ENCODE peak calls at places on chromosomes 3 and 15, in ten cellular contexts. V, I, Y, L, M, W, U, T, N and C are unnamed samples.

GRCh38 chr15:47917881-47918280 is 200.6 kb downstream of the SEMA6D start:
- DNase-seq in V (no peak), I (no peak), Y (no peak), L (no peak), M (no peak), W (no peak), U (no peak), T (no peak), N (no peak), C (no peak)

GRCh38 chr15:74430510-74430951 is 3.2 kb downstream of the SEMA7A start:
- DNase-seq in V (no peak), I (no peak), Y (no peak), L (no peak), M (peak), W (no peak), U (no peak), T (no peak), N (no peak), C (no peak)

GRCh38 chr3:36206936-36207620 is 173.2 kb upstream of the STAC start:
- DNase-seq in V (no peak), I (no peak), Y (no peak), L (no peak), M (no peak), W (no peak), U (no peak), T (no peak), N (no peak), C (no peak)

GRCh38 chr3:106425021-106425420 is 556.2 kb upstream of the CBLB start:
- DNase-seq in V (no peak), I (no peak), Y (peak), L (no peak), M (no peak), W (no peak), U (no peak), T (no peak), N (no peak), C (peak)

GRCh38 chr3:132596816-132597433 is at the start of gene ACKR4:
- DNase-seq in V (no peak), I (peak), Y (no peak), L (no peak), M (no peak), W (no peak), U (no peak), T (peak), N (no peak), C (no peak)

GRCh38 chr3:46705751-46706572 is 4.8 kb downstream of the TMIE start:
- DNase-seq in V (peak), I (peak), Y (peak), L (no peak), M (peak), W (peak), U (no peak), T (no peak), N (no peak), C (peak)

GRCh38 chr3:65907232-65908130 is 131.2 kb downstream of the MAGI1 start:
- DNase-seq in V (no peak), I (no peak), Y (no peak), L (no peak), M (no peak), W (peak), U (no peak), T (no peak), N (no peak), C (no peak)

GRCh38 chr3:30779686-30780287 is 114.7 kb downstream of the GADL1 start:
- DNase-seq in V (peak), I (peak), Y (peak), L (peak), M (no peak), W (peak), U (no peak), T (peak), N (no peak), C (no peak)

GRCh38 chr3:39783730-39784129 is 25.7 kb upstream of the MYRIP start:
- DNase-seq in V (no peak), I (no peak), Y (no peak), L (no peak), M (no peak), W (no peak), U (no peak), T (no peak), N (no peak), C (no peak)

GRCh38 chr3:71551286-71551919 is 32.1 kb downstream of the FOXP1 start:
- DNase-seq in V (peak), I (peak), Y (peak), L (no peak), M (no peak), W (no peak), U (no peak), T (no peak), N (no peak), C (peak)

GRCh38 chr15:81253846-81254245 is 57.2 kb downstream of the IL16 start:
- DNase-seq in V (no peak), I (no peak), Y (no peak), L (no peak), M (no peak), W (no peak), U (no peak), T (no peak), N (no peak), C (no peak)

GRCh38 chr3:184241447-184242296 is 7.1 kb downstream of the ALG3 start:
- DNase-seq in V (no peak), I (peak), Y (peak), L (no peak), M (peak), W (peak), U (no peak), T (peak), N (no peak), C (no peak)

GRCh38 chr15:96619171-96619570 is 288.7 kb downstream of the NR2F2 start:
- DNase-seq in V (no peak), I (no peak), Y (no peak), L (no peak), M (no peak), W (peak), U (no peak), T (no peak), N (no peak), C (no peak)

GRCh38 chr15:57146394-57147140 is 228.1 kb downstream of the TCF12 start:
- DNase-seq in V (peak), I (peak), Y (peak), L (peak), M (no peak), W (no peak), U (no peak), T (peak), N (no peak), C (peak)

GRCh38 chr15:83659011-83659811 is 5.3 kb downstream of the ADAMTSL3 start:
- DNase-seq in V (no peak), I (no peak), Y (no peak), L (no peak), M (peak), W (no peak), U (peak), T (no peak), N (no peak), C (no peak)

GRCh38 chr15:59074607-59075006 is 30.3 kb upstream of the CCNB2 start:
- DNase-seq in V (no peak), I (no peak), Y (no peak), L (no peak), M (no peak), W (no peak), U (no peak), T (no peak), N (no peak), C (no peak)

GRCh38 chr15:97652700-97653167 is 307.8 kb upstream of the ARRDC4 start:
- DNase-seq in V (no peak), I (peak), Y (no peak), L (no peak), M (peak), W (peak), U (peak), T (no peak), N (no peak), C (no peak)

GRCh38 chr15:78988361-78988911 is 43.6 kb upstream of the CTSH start:
- DNase-seq in V (peak), I (peak), Y (peak), L (peak), M (peak), W (no peak), U (peak), T (no peak), N (no peak), C (peak)

GRCh38 chr15:78061963-78062427 is 15.5 kb downstream of the TBC1D2B start:
- DNase-seq in V (peak), I (peak), Y (peak), L (peak), M (no peak), W (no peak), U (no peak), T (no peak), N (no peak), C (peak)

GRCh38 chr3:31695280-31696008 is 162.7 kb downstream of the STT3B start:
- DNase-seq in V (peak), I (no peak), Y (no peak), L (no peak), M (no peak), W (peak), U (no peak), T (peak), N (no peak), C (no peak)

GRCh38 chr3:182794455-182794773 is 1.1 kb downstream of the ATP11B start:
- DNase-seq in V (no peak), I (peak), Y (no peak), L (no peak), M (no peak), W (no peak), U (no peak), T (no peak), N (no peak), C (no peak)

GRCh38 chr15:71807691-71808091 is 2.7 kb upstream of the NR2E3 start:
- DNase-seq in V (no peak), I (no peak), Y (peak), L (peak), M (no peak), W (peak), U (no peak), T (no peak), N (no peak), C (no peak)

GRCh38 chr15:98881526-98882517 is 125.8 kb downstream of the PGPEP1L start:
- DNase-seq in V (peak), I (peak), Y (peak), L (no peak), M (no peak), W (no peak), U (peak), T (peak), N (no peak), C (peak)

GRCh38 chr3:184559336-184559735 is 2.2 kb upstream of the EPHB3 start:
- DNase-seq in V (peak), I (no peak), Y (no peak), L (no peak), M (no peak), W (no peak), U (no peak), T (no peak), N (no peak), C (no peak)

GRCh38 chr3:9908286-9908685 is 5.6 kb downstream of the IL17RE start:
- DNase-seq in V (no peak), I (no peak), Y (no peak), L (no peak), M (no peak), W (no peak), U (no peak), T (no peak), N (no peak), C (no peak)

GRCh38 chr3:111797035-111797717 is 61.9 kb upstream of the PHLDB2 start:
- DNase-seq in V (no peak), I (no peak), Y (no peak), L (no peak), M (no peak), W (no peak), U (no peak), T (no peak), N (no peak), C (no peak)

GRCh38 chr3:6861331-6861988 is 545 bp downstream of the GRM7 start:
- DNase-seq in V (no peak), I (no peak), Y (no peak), L (no peak), M (no peak), W (peak), U (no peak), T (no peak), N (no peak), C (peak)

GRCh38 chr3:78728406-78729145 is 1039.2 kb downstream of the ROBO1 start:
- DNase-seq in V (no peak), I (no peak), Y (peak), L (no peak), M (peak), W (peak), U (peak), T (no peak), N (no peak), C (peak)

GRCh38 chr3:111519193-111519592 is 22.8 kb upstream of the CD96 start:
- DNase-seq in V (no peak), I (no peak), Y (no peak), L (no peak), M (no peak), W (no peak), U (no peak), T (no peak), N (no peak), C (no peak)

GRCh38 chr15:95770191-95770590 is 560.3 kb upstream of the NR2F2 start:
- DNase-seq in V (peak), I (peak), Y (peak), L (peak), M (no peak), W (no peak), U (no peak), T (no peak), N (no peak), C (peak)

GRCh38 chr3:47444103-47444502 is 31.6 kb downstream of the SCAP start:
- DNase-seq in V (no peak), I (no peak), Y (peak), L (no peak), M (no peak), W (no peak), U (no peak), T (no peak), N (no peak), C (peak)

GRCh38 chr3:71238267-71238985 is 345.1 kb downstream of the FOXP1 start:
- DNase-seq in V (no peak), I (no peak), Y (peak), L (no peak), M (no peak), W (no peak), U (no peak), T (no peak), N (no peak), C (no peak)

GRCh38 chr3:58117561-58118305 is 93.0 kb downstream of the DNASE1L3 start:
- DNase-seq in V (no peak), I (peak), Y (peak), L (no peak), M (no peak), W (peak), U (peak), T (no peak), N (no peak), C (peak)

DNA sequence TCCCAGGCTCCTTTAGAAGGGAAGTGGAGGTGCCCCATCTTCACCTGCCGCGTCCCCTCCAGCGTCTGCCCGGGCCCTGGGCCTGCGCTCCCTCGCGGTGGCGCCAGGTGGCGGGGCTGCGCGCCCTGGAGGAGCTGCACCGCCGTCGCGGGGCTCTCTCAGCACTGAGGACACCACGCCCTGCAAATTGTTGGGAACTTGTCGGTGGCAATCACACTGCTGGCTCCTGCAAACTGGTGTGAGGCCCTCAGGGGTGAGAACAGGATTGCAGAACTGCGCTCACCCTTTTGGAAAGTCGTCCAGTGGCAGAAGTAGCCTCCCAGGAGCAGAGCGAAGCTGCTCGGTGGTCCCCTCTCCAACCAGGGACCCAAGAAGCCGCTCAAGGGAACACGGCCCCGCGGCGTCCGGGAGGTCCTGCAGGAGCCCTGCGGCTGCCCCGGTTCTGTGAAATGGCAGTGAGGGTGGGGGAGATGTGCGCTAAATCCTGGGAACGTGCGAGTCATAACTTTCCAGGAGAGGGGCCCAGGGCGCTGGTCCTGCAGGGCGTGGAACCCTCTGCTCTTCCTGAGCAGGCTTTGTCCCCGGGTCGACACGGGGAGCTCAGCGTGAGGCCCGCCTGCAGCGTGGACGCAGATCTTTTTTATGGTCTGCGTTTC is 995 bp upstream of the LRRK1 start:
- DNase-seq in V (peak), I (peak), Y (peak), L (peak), M (peak), W (peak), U (peak), T (peak), N (peak), C (peak)
- H3K4me3 ChIP-seq in V (peak), I (peak), Y (peak), L (peak), M (peak), W (peak), U (peak), T (peak), N (peak), C (peak)

GRCh38 chr15:38882226-38882625 is 317.6 kb upstream of the RASGRP1 start:
- DNase-seq in V (no peak), I (no peak), Y (no peak), L (no peak), M (no peak), W (no peak), U (no peak), T (no peak), N (no peak), C (no peak)

GRCh38 chr15:38886315-38887163 is 321.9 kb upstream of the RASGRP1 start:
- DNase-seq in V (peak), I (no peak), Y (peak), L (peak), M (no peak), W (no peak), U (no peak), T (no peak), N (no peak), C (peak)

GRCh38 chr15:38883987-38884386 is 319.4 kb upstream of the RASGRP1 start:
- DNase-seq in V (no peak), I (peak), Y (peak), L (peak), M (no peak), W (no peak), U (no peak), T (no peak), N (no peak), C (peak)

GRCh38 chr15:38885477-38885952 is 320.9 kb upstream of the RASGRP1 start:
- DNase-seq in V (no peak), I (no peak), Y (no peak), L (peak), M (no peak), W (no peak), U (peak), T (no peak), N (no peak), C (no peak)

DNA sequence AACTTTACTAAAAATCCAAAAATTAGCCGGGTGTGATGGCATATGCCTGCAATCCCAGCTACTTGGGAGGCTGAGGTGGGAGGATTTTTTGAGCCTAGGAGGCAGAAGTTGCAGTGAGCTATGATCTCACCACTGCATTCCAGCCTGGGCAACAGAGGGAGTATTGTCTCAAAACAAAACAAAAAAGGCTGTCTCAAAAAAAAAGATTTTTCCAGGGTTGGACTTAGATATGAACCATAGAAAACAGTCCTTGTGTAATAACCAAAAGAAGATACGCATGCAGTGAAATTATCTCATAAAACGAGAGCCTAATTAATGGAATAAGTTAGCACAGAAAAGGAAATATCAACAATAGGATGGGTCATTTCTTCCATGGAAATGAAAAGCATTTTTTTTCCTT is 320.4 kb upstream of the RASGRP1 start:
- DNase-seq in V (no peak), I (peak), Y (peak), L (peak), M (no peak), W (no peak), U (no peak), T (no peak), N (no peak), C (peak)
- H3K27ac ChIP-seq in V (no peak), I (peak), Y (peak), L (peak), M (no peak), W (no peak), U (peak), T (no peak), N (no peak), C (peak)

GRCh38 chr15:64807051-64807749 is 18.2 kb downstream of the PIF1 start:
- DNase-seq in V (no peak), I (no peak), Y (no peak), L (no peak), M (no peak), W (peak), U (no peak), T (no peak), N (no peak), C (no peak)
- H3K4me3 ChIP-seq in V (no peak), I (no peak), Y (no peak), L (no peak), M (no peak), W (no peak), U (no peak), T (no peak), N (no peak), C (no peak)

GRCh38 chr3:187849255-187849654 is 104.0 kb upstream of the BCL6 start:
- DNase-seq in V (no peak), I (no peak), Y (no peak), L (no peak), M (no peak), W (no peak), U (no peak), T (no peak), N (no peak), C (no peak)

GRCh38 chr3:187852842-187853727 is 107.8 kb upstream of the BCL6 start:
- DNase-seq in V (no peak), I (no peak), Y (peak), L (peak), M (no peak), W (no peak), U (no peak), T (no peak), N (no peak), C (peak)

GRCh38 chr3:187845826-187846225 is 100.6 kb upstream of the BCL6 start:
- DNase-seq in V (no peak), I (no peak), Y (no peak), L (no peak), M (no peak), W (no peak), U (no peak), T (no peak), N (no peak), C (no peak)

GRCh38 chr3:187848396-187848795 is 103.1 kb upstream of the BCL6 start:
- DNase-seq in V (no peak), I (no peak), Y (no peak), L (no peak), M (no peak), W (no peak), U (no peak), T (no peak), N (no peak), C (no peak)

DNA sequence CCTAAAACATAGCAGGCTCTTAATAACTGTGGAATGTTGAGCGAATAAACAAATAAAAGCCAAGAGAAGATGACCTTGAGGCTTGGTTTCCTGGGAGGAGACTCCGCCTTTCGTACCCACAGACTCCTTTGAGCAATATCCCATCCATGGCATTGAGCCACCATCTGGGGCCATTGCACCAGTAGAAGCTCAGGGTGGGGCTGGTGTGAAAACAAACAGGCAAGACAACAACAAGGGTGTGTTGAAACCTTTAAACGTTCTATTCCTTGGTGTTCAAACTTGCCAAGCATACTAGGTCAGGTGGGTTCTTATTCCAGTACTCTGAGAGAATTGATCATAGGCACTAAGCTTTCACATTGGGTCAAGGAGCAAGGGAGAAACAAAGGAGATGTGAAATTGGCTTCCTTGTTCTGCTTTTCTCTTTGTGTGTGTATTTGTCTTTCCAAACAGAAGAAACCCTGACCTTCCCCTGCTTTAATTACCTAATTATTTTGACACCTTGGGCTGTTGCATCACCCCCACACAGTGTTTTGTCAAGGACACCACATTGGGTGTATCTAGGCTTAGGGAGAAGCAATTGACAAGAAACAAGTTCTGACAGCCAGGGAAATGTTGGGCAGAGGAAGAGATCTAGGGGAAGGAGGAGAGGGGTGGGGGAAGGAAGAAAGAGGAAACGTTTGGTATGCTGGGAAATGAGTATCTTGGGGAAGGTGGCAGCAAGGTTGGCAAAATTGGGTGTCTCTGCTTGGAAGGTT is 105.2 kb upstream of the BCL6 start:
- DNase-seq in V (no peak), I (no peak), Y (no peak), L (no peak), M (peak), W (no peak), U (peak), T (no peak), N (no peak), C (no peak)
- H3K27ac ChIP-seq in V (no peak), I (no peak), Y (no peak), L (no peak), M (no peak), W (no peak), U (no peak), T (no peak), N (no peak), C (no peak)